ENCODE peak calls at places on chromosomes 5 and 9, in eight cellular contexts. T is left cardiac atrium; W is dorsolateral prefrontal cortex; M is kidney glomerular epithelial cell; G is EH; R is central memory CD4-positive, alpha-beta T cell; N is adrenal gland; X is effector memory CD4-positive, alpha-beta T cell. F is an unnamed sample.

GRCh38 chr5:179882338-179882737 is 23.7 kb upstream of the MRNIP start:
- DNase-seq in M (no peak), N (no peak), W (no peak), G (no peak), X (no peak), T (no peak), R (no peak), F (no peak)

GRCh38 chr5:154059039-154059430 is 20.3 kb downstream of the MFAP3 start:
- DNase-seq in R (no peak), N (no peak), W (no peak), T (no peak), X (no peak), G (no peak), M (no peak), F (no peak)

GRCh38 chr5:125655156-125655555 is 768.1 kb upstream of the GRAMD2B start:
- DNase-seq in X (no peak), W (no peak), M (no peak), G (no peak), R (no peak), T (no peak), N (no peak), F (no peak)

GRCh38 chr9:121985792-121986494 is 107.2 kb downstream of the TTLL11 start:
- DNase-seq in R (no peak), X (no peak), W (peak; percentile 65), M (no peak), T (peak; percentile 66), G (peak; percentile 59), N (no peak), F (no peak)

GRCh38 chr5:125410501-125411162 is 664.2 kb upstream of the ZNF608 start:
- DNase-seq in X (no peak), W (no peak), G (peak; percentile 78), M (peak; percentile 96), T (no peak), R (no peak), N (no peak), F (peak; percentile 70)

GRCh38 chr5:95891499-95891898 is 69.0 kb upstream of the GLRX start:
- DNase-seq in R (no peak), W (no peak), G (no peak), N (no peak), M (no peak), T (no peak), X (no peak), F (no peak)

GRCh38 chr5:40437452-40437861 is 242.3 kb upstream of the PTGER4 start:
- DNase-seq in X (peak; percentile 5), W (no peak), T (no peak), M (peak; percentile 46), G (peak; percentile 82), N (peak; percentile 4), R (no peak), F (peak; percentile 91)

GRCh38 chr9:91207889-91208651 is 153.6 kb downstream of the AUH start:
- DNase-seq in N (peak; percentile 46), R (no peak), T (no peak), M (no peak), G (peak; percentile 29), W (no peak), X (no peak), F (peak; percentile 80)

GRCh38 chr5:119315516-119315949 is 40.3 kb upstream of the TNFAIP8 start:
- DNase-seq in M (peak; percentile 26), T (no peak), G (peak; percentile 44), X (no peak), W (no peak), R (peak; percentile 68), N (peak; percentile 44), F (peak; percentile 47)

GRCh38 chr9:129708799-129709198 is 43.4 kb downstream of the PRRX2 start:
- DNase-seq in R (no peak), M (no peak), T (no peak), G (peak; percentile 23), W (no peak), N (no peak), X (no peak), F (peak; percentile 23)

GRCh38 chr5:138282918-138283742 is 8.7 kb upstream of the GFRA3 start:
- DNase-seq in G (peak; percentile 72), M (peak; percentile 56), X (no peak), T (peak; percentile 26), N (peak; percentile 62), R (no peak), W (no peak), F (peak; percentile 60)

GRCh38 chr5:6722015-6722414 is 8.8 kb downstream of the TENT4A start:
- DNase-seq in T (no peak), M (no peak), R (no peak), X (no peak), N (peak; percentile 38), W (no peak), G (peak; percentile 44), F (peak; percentile 31)

GRCh38 chr9:69653261-69653660 is 18.9 kb downstream of the APBA1 start:
- DNase-seq in N (no peak), W (no peak), X (no peak), T (no peak), R (no peak), G (no peak), M (no peak), F (no peak)

F was measured in fibroblast of mammary gland.